ENCODE peak calls at places on chromosomes 6 and 20, in five cellular contexts. One of them, this sample, is unnamed.
A peak's percentile ranks its signal among the peaks of the same experiment; 100 is the strongest.

GRCh38 chr20:63196756-63197470 is 19.0 kb downstream of the YTHDF1 start:
- DNase-seq in uterus: no peak
- DNase-seq in brain microvascular endothelial cell: no peak
- DNase-seq in upper lobe of left lung: no peak
- DNase-seq in transverse colon: no peak
- DNase-seq in this sample: no peak

GRCh38 chr20:9215539-9215938 is 146.7 kb downstream of the PLCB4 start:
- DNase-seq in uterus: no peak
- DNase-seq in brain microvascular endothelial cell: no peak
- DNase-seq in upper lobe of left lung: no peak
- DNase-seq in transverse colon: no peak
- DNase-seq in this sample: peak; percentile 25

GRCh38 chr6:40671338-40672050 is 84.3 kb upstream of the LRFN2 start:
- DNase-seq in uterus: no peak
- DNase-seq in brain microvascular endothelial cell: no peak
- DNase-seq in upper lobe of left lung: no peak
- DNase-seq in transverse colon: peak; percentile 22
- DNase-seq in this sample: no peak

GRCh38 chr6:34284563-34285545 is 36.0 kb upstream of the SMIM29 start:
- DNase-seq in uterus: no peak
- DNase-seq in brain microvascular endothelial cell: peak; percentile 61
- DNase-seq in upper lobe of left lung: no peak
- DNase-seq in transverse colon: peak; percentile 31
- DNase-seq in this sample: no peak

GRCh38 chr20:37188787-37189186 is 9.4 kb upstream of the MROH8 start:
- DNase-seq in uterus: no peak
- DNase-seq in brain microvascular endothelial cell: no peak
- DNase-seq in upper lobe of left lung: no peak
- DNase-seq in transverse colon: no peak
- DNase-seq in this sample: no peak

GRCh38 chr6:170022291-170022722 is 268.6 kb downstream of the DLL1 start:
- DNase-seq in uterus: peak; percentile 7
- DNase-seq in brain microvascular endothelial cell: no peak
- DNase-seq in upper lobe of left lung: peak; percentile 58
- DNase-seq in transverse colon: no peak
- DNase-seq in this sample: no peak

GRCh38 chr20:6157345-6157744 is 34.5 kb upstream of the FERMT1 start:
- DNase-seq in uterus: no peak
- DNase-seq in brain microvascular endothelial cell: peak; percentile 17
- DNase-seq in upper lobe of left lung: no peak
- DNase-seq in transverse colon: no peak
- DNase-seq in this sample: no peak

GRCh38 chr6:100281471-100281878 is 183.2 kb downstream of the SIM1 start:
- DNase-seq in uterus: no peak
- DNase-seq in brain microvascular endothelial cell: no peak
- DNase-seq in upper lobe of left lung: peak; percentile 56
- DNase-seq in transverse colon: no peak
- DNase-seq in this sample: no peak

GRCh38 chr6:119830494-119831295 is 481.1 kb upstream of the MAN1A1 start:
- DNase-seq in uterus: no peak
- DNase-seq in brain microvascular endothelial cell: no peak
- DNase-seq in upper lobe of left lung: no peak
- DNase-seq in transverse colon: no peak
- DNase-seq in this sample: peak; percentile 99

GRCh38 chr20:34310481-34311117 is 7.4 kb upstream of the AHCY start:
- DNase-seq in uterus: no peak
- DNase-seq in brain microvascular endothelial cell: no peak
- DNase-seq in upper lobe of left lung: no peak
- DNase-seq in transverse colon: no peak
- DNase-seq in this sample: no peak

GRCh38 chr20:34312024-34312460 is 8.9 kb upstream of the AHCY start:
- DNase-seq in uterus: no peak
- DNase-seq in brain microvascular endothelial cell: no peak
- DNase-seq in upper lobe of left lung: no peak
- DNase-seq in transverse colon: no peak
- DNase-seq in this sample: no peak

GRCh38 chr20:34312544-34313217 is 9.5 kb upstream of the AHCY start:
- DNase-seq in uterus: peak; percentile 83
- DNase-seq in brain microvascular endothelial cell: peak; percentile 77
- DNase-seq in upper lobe of left lung: no peak
- DNase-seq in transverse colon: peak; percentile 92
- DNase-seq in this sample: peak; percentile 74

GRCh38 chr20:34309691-34310090 is 6.5 kb upstream of the AHCY start:
- DNase-seq in uterus: no peak
- DNase-seq in brain microvascular endothelial cell: no peak
- DNase-seq in upper lobe of left lung: no peak
- DNase-seq in transverse colon: no peak
- DNase-seq in this sample: no peak

GRCh38 chr20:34311118-34312023 is 8.2 kb upstream of the AHCY start:
- DNase-seq in uterus: peak; percentile 23
- DNase-seq in brain microvascular endothelial cell: no peak
- DNase-seq in upper lobe of left lung: peak; percentile 70
- DNase-seq in transverse colon: peak; percentile 86
- DNase-seq in this sample: no peak
- H3K4me3 ChIP-seq in uterus: peak overlapping the region; percentile 5
- H3K4me3 ChIP-seq in brain microvascular endothelial cell: peak overlapping the region; percentile 15
- H3K4me3 ChIP-seq in upper lobe of left lung: peak overlapping the region; percentile 10
- H3K4me3 ChIP-seq in transverse colon: peak overlapping the region; percentile 3
- H3K4me3 ChIP-seq in this sample: no peak overlapping the region

DNA sequence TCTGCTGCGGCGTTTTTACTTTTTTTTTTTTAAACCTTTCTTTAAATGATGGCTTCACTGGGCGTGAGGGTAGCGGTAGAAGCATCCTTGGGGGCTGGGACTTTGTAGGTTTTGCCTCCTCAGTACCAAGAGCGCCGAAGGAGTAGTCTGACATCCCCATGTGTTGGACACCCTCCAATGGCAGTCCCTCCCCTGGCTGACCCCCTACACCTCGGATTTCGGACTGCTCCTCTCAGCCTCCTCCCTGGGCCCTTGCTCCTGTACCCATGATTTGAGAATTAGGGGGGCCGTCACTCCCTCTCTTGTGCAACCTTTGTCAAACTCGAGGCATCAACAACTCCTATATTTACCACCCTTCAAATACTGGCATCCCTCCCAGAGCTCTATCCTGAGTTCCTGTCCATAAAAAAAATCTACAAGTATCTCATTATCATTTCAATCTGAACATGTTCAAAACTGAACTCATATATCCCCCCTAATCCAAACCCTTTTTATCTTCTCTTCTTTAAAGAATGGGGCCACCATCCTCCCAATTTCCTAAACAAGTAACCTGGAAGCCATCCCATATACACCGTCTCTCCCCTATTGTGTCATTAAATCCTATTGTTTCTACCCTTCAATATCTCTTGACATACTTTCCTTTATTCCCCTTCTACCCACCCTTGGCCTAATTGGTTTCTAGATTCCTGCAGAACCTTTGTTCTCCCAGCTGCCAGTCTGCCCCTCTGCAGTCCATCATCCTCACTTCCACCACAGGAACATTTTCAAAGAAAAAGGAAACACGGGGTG is 1.2 kb upstream of the ARFGEF3 start:
- DNase-seq in uterus: no peak
- DNase-seq in brain microvascular endothelial cell: no peak
- DNase-seq in upper lobe of left lung: no peak
- DNase-seq in transverse colon: no peak
- DNase-seq in this sample: no peak
- H3K27me3 ChIP-seq in uterus: peaks cover 7% of the 10 kb centered on the region
- H3K27me3 ChIP-seq in brain microvascular endothelial cell: peaks cover 45% of the 10 kb centered on the region
- H3K27me3 ChIP-seq in upper lobe of left lung: no peaks in the 10 kb centered on the region
- H3K27me3 ChIP-seq in transverse colon: peaks cover 44% of the 10 kb centered on the region
- H3K27me3 ChIP-seq in this sample: no peaks in the 10 kb centered on the region

GRCh38 chr6:156850356-156850755 is 73.2 kb downstream of the ARID1B start:
- DNase-seq in uterus: no peak
- DNase-seq in brain microvascular endothelial cell: no peak
- DNase-seq in upper lobe of left lung: no peak
- DNase-seq in transverse colon: no peak
- DNase-seq in this sample: no peak

GRCh38 chr6:156851447-156851846 is 74.3 kb downstream of the ARID1B start:
- DNase-seq in uterus: no peak
- DNase-seq in brain microvascular endothelial cell: no peak
- DNase-seq in upper lobe of left lung: no peak
- DNase-seq in transverse colon: no peak
- DNase-seq in this sample: no peak

GRCh38 chr6:156852858-156853216 is 75.7 kb downstream of the ARID1B start:
- DNase-seq in uterus: no peak
- DNase-seq in brain microvascular endothelial cell: no peak
- DNase-seq in upper lobe of left lung: no peak
- DNase-seq in transverse colon: no peak
- DNase-seq in this sample: no peak

GRCh38 chr6:156853733-156854132 is 76.6 kb downstream of the ARID1B start:
- DNase-seq in uterus: no peak
- DNase-seq in brain microvascular endothelial cell: no peak
- DNase-seq in upper lobe of left lung: no peak
- DNase-seq in transverse colon: no peak
- DNase-seq in this sample: no peak

DNA sequence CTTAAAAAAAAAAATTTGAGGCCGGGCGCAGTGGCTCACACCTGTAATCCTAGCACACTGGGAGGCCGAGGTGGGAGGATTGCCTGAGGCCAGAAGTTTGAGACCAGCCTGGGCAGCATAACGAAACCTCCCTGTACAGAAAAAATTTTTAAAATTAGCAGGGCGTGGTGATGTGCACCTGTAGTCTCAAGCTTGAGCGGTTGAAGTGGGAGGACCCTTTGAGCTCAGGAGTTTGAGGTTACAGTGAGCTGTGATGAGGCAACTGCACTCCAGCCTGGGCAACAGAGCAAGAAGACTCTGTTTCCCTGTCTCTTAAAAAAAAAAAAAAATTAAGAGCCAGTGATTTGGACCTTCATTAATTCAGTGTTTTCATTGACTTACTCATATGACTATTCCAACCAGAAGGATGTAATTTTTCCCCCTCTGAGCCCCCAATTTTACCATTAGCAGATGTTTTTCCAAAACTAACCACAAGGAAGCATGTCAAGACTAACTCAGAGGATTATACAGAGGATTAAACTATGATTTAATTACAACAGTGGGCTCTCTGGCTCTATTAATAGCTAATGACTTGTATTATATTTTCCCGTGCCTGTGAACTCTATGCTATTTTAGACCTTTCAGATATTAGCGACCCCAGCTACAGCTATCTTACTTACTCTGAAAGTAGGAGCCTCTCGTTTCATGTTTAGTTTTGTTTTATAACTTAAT is 75.1 kb downstream of the ARID1B start:
- DNase-seq in uterus: no peak
- DNase-seq in brain microvascular endothelial cell: no peak
- DNase-seq in upper lobe of left lung: no peak
- DNase-seq in transverse colon: no peak
- DNase-seq in this sample: no peak
- H3K4me3 ChIP-seq in uterus: no peak overlapping the region
- H3K4me3 ChIP-seq in brain microvascular endothelial cell: no peak overlapping the region
- H3K4me3 ChIP-seq in upper lobe of left lung: no peak overlapping the region
- H3K4me3 ChIP-seq in transverse colon: no peak overlapping the region
- H3K4me3 ChIP-seq in this sample: no peak overlapping the region

DNA sequence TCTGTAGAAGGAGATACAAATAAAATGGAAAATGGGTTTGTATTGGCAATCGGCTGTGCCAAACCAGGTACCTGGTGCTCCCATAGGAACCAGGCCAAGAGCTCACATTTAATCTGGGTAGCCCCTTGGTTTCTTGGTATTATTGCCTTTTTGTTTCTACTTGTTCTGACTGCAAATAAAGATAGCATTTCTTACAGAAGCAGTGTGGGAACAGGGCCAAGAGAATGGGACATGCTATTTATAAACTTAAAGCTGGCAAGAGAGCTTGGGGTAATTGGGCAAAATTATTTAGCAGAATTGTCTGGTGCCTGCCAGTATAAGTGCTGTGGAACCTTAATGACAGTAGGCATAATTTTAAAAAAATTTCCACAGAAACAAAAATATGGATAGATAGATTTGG is 113.5 kb upstream of the GLP1R start:
- DNase-seq in uterus: no peak
- DNase-seq in brain microvascular endothelial cell: no peak
- DNase-seq in upper lobe of left lung: no peak
- DNase-seq in transverse colon: no peak
- DNase-seq in this sample: no peak
- H3K27me3 ChIP-seq in uterus: no peaks in the 10 kb centered on the region
- H3K27me3 ChIP-seq in brain microvascular endothelial cell: no peaks in the 10 kb centered on the region
- H3K27me3 ChIP-seq in upper lobe of left lung: no peaks in the 10 kb centered on the region
- H3K27me3 ChIP-seq in transverse colon: peaks cover 12% of the 10 kb centered on the region
- H3K27me3 ChIP-seq in this sample: peaks cover 2% of the 10 kb centered on the region

DNA sequence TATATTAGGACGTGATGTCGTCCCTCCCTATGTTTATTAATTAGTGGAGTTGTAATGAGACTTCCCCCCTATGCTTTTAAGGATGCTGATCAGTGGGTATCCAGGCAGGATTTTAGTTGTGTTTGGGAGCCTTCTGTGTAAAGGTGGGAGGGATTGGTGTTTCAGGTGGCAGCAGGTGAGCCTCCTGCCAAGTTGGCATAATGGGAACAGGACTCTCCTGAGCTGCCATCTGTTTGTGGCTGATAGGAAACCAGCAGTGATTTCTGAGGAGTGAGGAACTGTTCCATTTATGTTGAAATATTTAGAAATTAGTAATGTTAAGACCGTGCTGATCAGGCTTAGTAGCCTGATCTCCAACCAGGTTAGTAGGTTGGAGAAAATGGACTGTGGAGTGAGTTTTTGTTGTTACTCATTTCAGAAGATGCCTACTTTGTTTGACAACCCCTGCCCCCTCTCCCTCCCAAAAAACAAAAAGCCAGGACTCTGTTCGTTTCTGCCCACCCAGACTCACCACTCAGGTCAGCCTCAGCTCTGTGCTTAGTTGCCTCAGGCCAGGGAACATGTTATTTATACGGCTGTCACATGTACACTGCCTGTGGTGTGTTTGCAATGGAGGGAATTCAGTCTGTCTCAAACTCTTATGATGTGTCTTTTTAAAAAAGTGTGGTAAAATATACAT is 55.4 kb upstream of the TULP4 start:
- DNase-seq in uterus: no peak
- DNase-seq in brain microvascular endothelial cell: no peak
- DNase-seq in upper lobe of left lung: no peak
- DNase-seq in transverse colon: no peak
- DNase-seq in this sample: no peak
- H3K4me3 ChIP-seq in uterus: no peak overlapping the region
- H3K4me3 ChIP-seq in brain microvascular endothelial cell: no peak overlapping the region
- H3K4me3 ChIP-seq in upper lobe of left lung: no peak overlapping the region
- H3K4me3 ChIP-seq in transverse colon: no peak overlapping the region
- H3K4me3 ChIP-seq in this sample: no peak overlapping the region